ENCODE peak calls at places on chromosomes 5 and 9, in ten cellular contexts. X is upper lobe of right lung, N is spleen, D is caudate nucleus, Q is dorsolateral prefrontal cortex, F is OCI-LY7, Z is A549, W is cardiac muscle cell, B is colonic mucosa, V is thoracic aorta. T is an unnamed sample.

GRCh38 chr5:12934722-12935121 is 1009.8 kb downstream of the DNAH5 start:
- DNase-seq in W (no peak), Q (no peak), F (no peak), D (no peak), B (no peak), Z (no peak), V (no peak), N (no peak), X (no peak), T (no peak)

GRCh38 chr5:45696206-45696836 is at the start of gene HCN1:
- DNase-seq in Z (peak; percentile 23), X (peak; percentile 91), D (peak; percentile 66), W (peak; percentile 74), F (no peak), B (peak; percentile 78), Q (peak; percentile 88), V (no peak), N (peak; percentile 82), T (peak; percentile 65)

GRCh38 chr5:139414601-139415121 is 10.8 kb upstream of the SPATA24 start:
- DNase-seq in Z (no peak), D (peak; percentile 27), V (no peak), F (no peak), W (no peak), X (no peak), N (no peak), Q (no peak), B (no peak), T (peak; percentile 85)

GRCh38 chr9:23775549-23775948 is 50.5 kb downstream of the ELAVL2 start:
- DNase-seq in B (no peak), V (no peak), X (no peak), W (no peak), Q (no peak), N (no peak), F (no peak), Z (no peak), D (no peak), T (no peak)

GRCh38 chr5:158471179-158471924 is 612.4 kb upstream of the CLINT1 start:
- DNase-seq in D (no peak), X (no peak), Z (no peak), V (no peak), F (no peak), B (no peak), W (no peak), Q (no peak), N (no peak), T (peak; percentile 37)

GRCh38 chr5:111953351-111954127 is 196.5 kb upstream of the NREP start:
- DNase-seq in Z (no peak), B (no peak), Q (no peak), W (peak; percentile 90), V (no peak), X (no peak), F (no peak), N (no peak), D (no peak), T (no peak)

GRCh38 chr9:112174223-112174964 is 703 bp downstream of the SUSD1 start:
- DNase-seq in F (no peak), Q (no peak), Z (peak; percentile 68), N (peak; percentile 95), B (peak; percentile 84), X (peak; percentile 90), W (peak; percentile 35), D (no peak), V (no peak), T (peak; percentile 85)

GRCh38 chr9:29208670-29209069 is 1635.4 kb upstream of the C9orf72 start:
- DNase-seq in F (no peak), X (no peak), Q (no peak), N (no peak), D (no peak), W (no peak), Z (no peak), V (no peak), B (no peak), T (no peak)

GRCh38 chr5:12854386-12854785 is 950.1 kb upstream of the CTNND2 start:
- DNase-seq in Z (no peak), F (no peak), W (no peak), Q (no peak), D (no peak), V (no peak), X (no peak), N (no peak), B (no peak), T (no peak)

GRCh38 chr5:139752506-139753350 is 42.9 kb upstream of the PSD2 start:
- DNase-seq in B (no peak), X (no peak), Z (no peak), N (no peak), W (no peak), F (no peak), Q (no peak), V (no peak), D (no peak), T (no peak)

GRCh38 chr9:137689745-137690529 is 71.1 kb downstream of the EHMT1 start:
- DNase-seq in N (no peak), F (no peak), W (peak; percentile 55), V (no peak), Z (peak; percentile 36), X (no peak), D (no peak), B (no peak), Q (no peak), T (no peak)
- H3K27ac ChIP-seq in N (no peak overlapping the region), F (no peak overlapping the region), W (no peak overlapping the region), V (no peak overlapping the region), Z (peak overlapping the region; percentile 75), X (no peak overlapping the region), D (peak overlapping the region; percentile 18), B (no peak overlapping the region), Q (peak overlapping the region; percentile 29), T (no peak overlapping the region)

DNA sequence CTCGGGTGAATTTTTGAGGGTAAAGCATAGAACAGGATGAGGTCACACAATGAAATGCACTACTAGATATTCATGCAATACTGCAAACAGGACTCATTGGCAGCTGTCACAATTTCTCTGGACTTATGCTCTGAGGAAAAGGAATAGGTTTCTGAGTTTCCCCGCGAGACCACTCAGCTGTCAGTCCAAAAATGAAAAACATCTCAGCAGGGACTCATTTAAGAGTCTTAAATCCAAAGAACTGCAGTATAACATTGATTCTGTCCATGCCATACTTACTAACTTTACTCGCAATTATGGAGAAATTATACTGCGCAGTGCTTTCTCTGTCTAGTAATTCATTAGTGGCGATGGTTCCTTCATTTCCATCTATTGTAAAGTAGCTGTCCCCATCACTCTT is 1070.1 kb downstream of the CDH12 start:
- DNase-seq in Z (no peak), W (no peak), X (no peak), N (no peak), D (no peak), B (no peak), V (no peak), F (no peak), Q (no peak), T (no peak)
- H3K27ac ChIP-seq in Z (no peak overlapping the region), W (no peak overlapping the region), X (no peak overlapping the region), N (no peak overlapping the region), D (no peak overlapping the region), B (no peak overlapping the region), V (no peak overlapping the region), F (no peak overlapping the region), Q (no peak overlapping the region), T (no peak overlapping the region)

DNA sequence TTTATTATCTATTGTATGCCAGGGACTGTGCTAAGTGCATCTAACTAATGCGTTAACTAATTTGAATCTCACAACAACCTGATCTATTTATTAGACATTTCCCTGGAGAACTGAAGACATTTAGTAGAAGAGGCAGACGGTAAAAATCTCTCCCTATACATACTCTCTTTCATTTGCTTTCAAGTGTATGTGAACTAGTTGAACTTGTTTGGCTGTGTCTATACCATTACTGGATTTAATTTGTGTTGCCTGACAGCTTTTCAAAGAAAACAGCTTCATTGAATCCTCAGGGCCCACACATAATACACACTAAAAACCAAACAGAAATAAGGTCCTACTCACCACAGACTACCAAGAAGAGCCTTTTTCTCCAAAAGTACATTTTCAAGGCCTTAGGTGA is 133.6 kb upstream of the NR3C1 start:
- DNase-seq in Q (no peak), W (no peak), Z (no peak), X (no peak), N (no peak), B (no peak), F (no peak), D (no peak), V (no peak), T (no peak)
- H3K27ac ChIP-seq in Q (no peak overlapping the region), W (no peak overlapping the region), Z (peak overlapping the region; percentile 68), X (no peak overlapping the region), N (no peak overlapping the region), B (no peak overlapping the region), F (no peak overlapping the region), D (no peak overlapping the region), V (no peak overlapping the region), T (no peak overlapping the region)

GRCh38 chr5:93585054-93585751 is 2.2 kb downstream of the NR2F1 start:
- DNase-seq in V (no peak), N (no peak), B (no peak), W (peak; percentile 42), Z (no peak), F (no peak), Q (no peak), D (no peak), X (no peak), T (no peak)

GRCh38 chr5:93588586-93589347 is 5.7 kb downstream of the NR2F1 start:
- DNase-seq in X (no peak), F (no peak), D (no peak), Q (peak; percentile 58), N (no peak), V (no peak), B (no peak), Z (no peak), W (peak; percentile 48), T (no peak)

GRCh38 chr5:93587919-93588585 is 5.0 kb downstream of the NR2F1 start:
- DNase-seq in W (peak; percentile 31), B (no peak), X (no peak), F (no peak), D (no peak), Z (no peak), Q (no peak), N (no peak), V (no peak), T (no peak)

GRCh38 chr5:93585753-93586385 is 2.8 kb downstream of the NR2F1 start:
- DNase-seq in Q (no peak), D (no peak), Z (no peak), W (peak; percentile 48), F (no peak), B (no peak), X (no peak), N (no peak), V (no peak), T (no peak)

DNA sequence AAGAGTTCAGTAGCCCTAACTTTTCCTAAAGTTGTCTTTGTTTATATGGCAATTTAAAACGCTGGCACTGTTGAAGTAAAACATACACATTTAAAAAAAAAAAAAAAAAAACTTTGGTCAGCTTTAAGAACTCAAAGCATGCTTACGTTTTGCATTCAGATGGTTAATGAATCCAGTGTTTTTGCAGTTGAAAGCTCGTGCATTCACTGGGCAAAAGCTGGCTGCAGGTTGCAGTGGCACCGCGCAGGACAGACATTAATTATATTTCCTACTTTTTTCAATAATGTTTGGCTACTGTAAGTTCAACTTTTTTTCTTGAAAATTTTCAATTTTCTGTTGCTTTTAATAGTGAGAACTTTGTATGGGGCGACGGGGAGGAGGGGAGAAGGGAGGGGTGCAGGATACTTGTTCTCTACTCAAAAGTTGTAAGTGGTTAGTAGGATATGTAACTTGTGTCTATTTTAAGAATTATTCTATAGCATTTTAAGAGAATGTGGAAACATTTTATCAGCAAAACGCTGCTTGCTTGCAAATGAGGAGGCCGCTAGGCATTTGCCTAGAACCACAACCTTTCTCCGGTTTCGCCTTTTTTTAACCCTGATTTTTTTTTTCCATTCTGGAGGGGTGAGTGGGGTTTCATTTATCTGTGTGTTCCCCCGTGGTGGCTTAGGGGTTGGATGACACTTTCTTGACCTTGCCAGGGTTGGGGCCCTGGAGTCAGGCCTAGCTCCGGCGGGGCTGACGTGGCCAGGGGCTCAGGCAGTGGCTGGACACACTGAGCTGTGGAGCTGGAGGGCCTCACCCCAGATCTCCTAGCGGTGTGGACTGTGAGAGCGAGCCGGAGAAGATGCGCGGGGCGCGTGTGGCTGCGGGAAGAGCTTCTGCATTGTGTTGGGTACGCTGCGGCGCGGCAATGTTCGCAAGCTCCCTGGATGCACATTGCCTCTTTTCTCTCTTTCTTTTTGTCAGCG is 4.2 kb downstream of the NR2F1 start:
- DNase-seq in D (no peak), W (peak; percentile 55), F (no peak), B (no peak), X (no peak), V (no peak), N (no peak), Q (peak; percentile 51), Z (no peak), T (no peak)
- H3K27ac ChIP-seq in D (peak overlapping the region; percentile 52), W (no peak overlapping the region), F (no peak overlapping the region), B (no peak overlapping the region), X (peak overlapping the region; percentile 70), V (no peak overlapping the region), N (no peak overlapping the region), Q (peak overlapping the region; percentile 90), Z (no peak overlapping the region), T (no peak overlapping the region)